ENCODE peak calls at places on chromosomes 7 and 10, in five cellular contexts. One of them, this sample, is unnamed.

GRCh38 chr7:134885967-134886352 is 100.3 kb upstream of the AGBL3 start:
- DNase-seq in psoas muscle: no peak
- DNase-seq in CD4-positive, CD25-positive, alpha-beta regulatory T cell: no peak
- DNase-seq in brain microvascular endothelial cell: peak
- DNase-seq in dorsolateral prefrontal cortex: no peak
- DNase-seq in this sample: peak

GRCh38 chr10:5442056-5442989 is 30.0 kb downstream of the NET1 start:
- DNase-seq in psoas muscle: no peak
- DNase-seq in CD4-positive, CD25-positive, alpha-beta regulatory T cell: peak
- DNase-seq in brain microvascular endothelial cell: peak
- DNase-seq in dorsolateral prefrontal cortex: no peak
- DNase-seq in this sample: peak

GRCh38 chr7:90749774-90750173 is 153.7 kb downstream of the CDK14 start:
- DNase-seq in psoas muscle: no peak
- DNase-seq in CD4-positive, CD25-positive, alpha-beta regulatory T cell: no peak
- DNase-seq in brain microvascular endothelial cell: peak
- DNase-seq in dorsolateral prefrontal cortex: no peak
- DNase-seq in this sample: peak

GRCh38 chr7:143331179-143331825 is 15.4 kb downstream of the CLCN1 start:
- DNase-seq in psoas muscle: peak
- DNase-seq in CD4-positive, CD25-positive, alpha-beta regulatory T cell: no peak
- DNase-seq in brain microvascular endothelial cell: peak
- DNase-seq in dorsolateral prefrontal cortex: no peak
- DNase-seq in this sample: peak

GRCh38 chr7:91264924-91265681 is 870 bp downstream of the FZD1 start:
- DNase-seq in psoas muscle: peak
- DNase-seq in CD4-positive, CD25-positive, alpha-beta regulatory T cell: no peak
- DNase-seq in brain microvascular endothelial cell: no peak
- DNase-seq in dorsolateral prefrontal cortex: no peak
- DNase-seq in this sample: peak

GRCh38 chr7:34320926-34321609 is 336.9 kb upstream of the NPSR1 start:
- DNase-seq in psoas muscle: peak
- DNase-seq in CD4-positive, CD25-positive, alpha-beta regulatory T cell: peak
- DNase-seq in brain microvascular endothelial cell: peak
- DNase-seq in dorsolateral prefrontal cortex: peak
- DNase-seq in this sample: peak

GRCh38 chr7:18086165-18087030 is 58.8 kb upstream of the PRPS1L1 start:
- DNase-seq in psoas muscle: peak
- DNase-seq in CD4-positive, CD25-positive, alpha-beta regulatory T cell: no peak
- DNase-seq in brain microvascular endothelial cell: no peak
- DNase-seq in dorsolateral prefrontal cortex: peak
- DNase-seq in this sample: peak

GRCh38 chr10:131896403-131896802 is 4.4 kb upstream of the PPP2R2D start:
- DNase-seq in psoas muscle: no peak
- DNase-seq in CD4-positive, CD25-positive, alpha-beta regulatory T cell: no peak
- DNase-seq in brain microvascular endothelial cell: no peak
- DNase-seq in dorsolateral prefrontal cortex: no peak
- DNase-seq in this sample: no peak

GRCh38 chr10:34721201-34721840 is 93.8 kb downstream of the PARD3 start:
- DNase-seq in psoas muscle: no peak
- DNase-seq in CD4-positive, CD25-positive, alpha-beta regulatory T cell: no peak
- DNase-seq in brain microvascular endothelial cell: peak
- DNase-seq in dorsolateral prefrontal cortex: no peak
- DNase-seq in this sample: peak

GRCh38 chr7:152857272-152857671 is 97.7 kb downstream of the ACTR3B start:
- DNase-seq in psoas muscle: no peak
- DNase-seq in CD4-positive, CD25-positive, alpha-beta regulatory T cell: no peak
- DNase-seq in brain microvascular endothelial cell: no peak
- DNase-seq in dorsolateral prefrontal cortex: no peak
- DNase-seq in this sample: no peak

GRCh38 chr10:103153302-103153759 is 39.7 kb downstream of the NT5C2 start:
- DNase-seq in psoas muscle: no peak
- DNase-seq in CD4-positive, CD25-positive, alpha-beta regulatory T cell: no peak
- DNase-seq in brain microvascular endothelial cell: no peak
- DNase-seq in dorsolateral prefrontal cortex: no peak
- DNase-seq in this sample: peak

GRCh38 chr7:37230221-37230620 is 218.4 kb downstream of the ELMO1 start:
- DNase-seq in psoas muscle: peak
- DNase-seq in CD4-positive, CD25-positive, alpha-beta regulatory T cell: no peak
- DNase-seq in brain microvascular endothelial cell: no peak
- DNase-seq in dorsolateral prefrontal cortex: no peak
- DNase-seq in this sample: no peak

GRCh38 chr7:91949221-91950009 is 8.8 kb downstream of the AKAP9 start:
- DNase-seq in psoas muscle: no peak
- DNase-seq in CD4-positive, CD25-positive, alpha-beta regulatory T cell: no peak
- DNase-seq in brain microvascular endothelial cell: peak
- DNase-seq in dorsolateral prefrontal cortex: no peak
- DNase-seq in this sample: peak

GRCh38 chr10:58019863-58020537 is 247.7 kb downstream of the IPMK start:
- DNase-seq in psoas muscle: no peak
- DNase-seq in CD4-positive, CD25-positive, alpha-beta regulatory T cell: no peak
- DNase-seq in brain microvascular endothelial cell: no peak
- DNase-seq in dorsolateral prefrontal cortex: no peak
- DNase-seq in this sample: no peak

GRCh38 chr7:88141479-88141878 is 78.4 kb downstream of the SRI start:
- DNase-seq in psoas muscle: no peak
- DNase-seq in CD4-positive, CD25-positive, alpha-beta regulatory T cell: no peak
- DNase-seq in brain microvascular endothelial cell: no peak
- DNase-seq in dorsolateral prefrontal cortex: no peak
- DNase-seq in this sample: no peak

GRCh38 chr10:100847440-100847839 is 65.3 kb upstream of the SLF2 start:
- DNase-seq in psoas muscle: no peak
- DNase-seq in CD4-positive, CD25-positive, alpha-beta regulatory T cell: no peak
- DNase-seq in brain microvascular endothelial cell: peak
- DNase-seq in dorsolateral prefrontal cortex: no peak
- DNase-seq in this sample: no peak

GRCh38 chr10:73597346-73597745 is 6.2 kb upstream of the USP54 start:
- DNase-seq in psoas muscle: no peak
- DNase-seq in CD4-positive, CD25-positive, alpha-beta regulatory T cell: no peak
- DNase-seq in brain microvascular endothelial cell: peak
- DNase-seq in dorsolateral prefrontal cortex: no peak
- DNase-seq in this sample: no peak

GRCh38 chr7:92768501-92769360 is 67.6 kb downstream of the CDK6 start:
- DNase-seq in psoas muscle: no peak
- DNase-seq in CD4-positive, CD25-positive, alpha-beta regulatory T cell: no peak
- DNase-seq in brain microvascular endothelial cell: peak
- DNase-seq in dorsolateral prefrontal cortex: no peak
- DNase-seq in this sample: peak

GRCh38 chr10:72353963-72354355 is 760 bp downstream of the DNAJB12 start:
- DNase-seq in psoas muscle: peak
- DNase-seq in CD4-positive, CD25-positive, alpha-beta regulatory T cell: no peak
- DNase-seq in brain microvascular endothelial cell: no peak
- DNase-seq in dorsolateral prefrontal cortex: no peak
- DNase-seq in this sample: peak

GRCh38 chr10:49543604-49544003 is 4.7 kb upstream of the ERCC6 start:
- DNase-seq in psoas muscle: no peak
- DNase-seq in CD4-positive, CD25-positive, alpha-beta regulatory T cell: no peak
- DNase-seq in brain microvascular endothelial cell: no peak
- DNase-seq in dorsolateral prefrontal cortex: no peak
- DNase-seq in this sample: no peak

DNA sequence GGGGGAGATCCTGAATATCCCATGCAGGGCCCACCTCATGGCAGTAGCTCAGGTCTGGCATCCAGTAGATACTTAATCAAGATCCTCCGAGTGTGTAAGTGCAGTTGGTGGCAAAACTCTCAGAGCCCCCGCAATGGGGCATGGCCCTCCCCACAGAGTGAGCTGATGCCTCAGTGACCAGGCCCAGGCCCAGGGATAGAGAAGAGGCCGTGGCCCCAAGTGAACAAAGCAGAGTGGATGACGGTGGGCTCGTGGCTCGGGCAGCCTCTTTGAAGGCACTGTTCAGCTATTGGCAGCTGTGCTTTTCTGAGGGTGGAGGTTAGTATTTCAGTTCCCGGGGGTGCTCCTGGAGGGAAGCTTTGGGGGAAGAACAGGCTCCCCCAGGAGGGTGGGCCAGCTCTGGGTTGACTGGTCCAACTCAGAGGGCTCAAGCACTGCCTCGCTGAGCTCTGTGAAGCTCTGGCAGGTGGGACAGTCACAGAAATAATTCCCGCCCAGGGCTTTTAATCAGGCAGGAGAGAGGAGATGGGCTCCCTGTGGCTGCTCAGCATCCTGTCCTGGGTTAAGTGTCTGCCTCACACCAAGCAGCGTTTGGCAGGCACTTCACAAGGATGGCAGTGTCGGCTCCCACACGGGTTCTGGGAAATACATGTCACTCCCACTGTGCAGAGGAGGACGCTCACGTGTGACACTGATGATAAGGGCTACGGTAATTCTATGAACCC is 583.6 kb downstream of the TCERG1L start:
- DNase-seq in psoas muscle: no peak
- DNase-seq in CD4-positive, CD25-positive, alpha-beta regulatory T cell: no peak
- DNase-seq in brain microvascular endothelial cell: no peak
- DNase-seq in dorsolateral prefrontal cortex: no peak
- DNase-seq in this sample: no peak
- H3K27ac ChIP-seq in psoas muscle: no peak
- H3K27ac ChIP-seq in CD4-positive, CD25-positive, alpha-beta regulatory T cell: no peak
- H3K27ac ChIP-seq in brain microvascular endothelial cell: no peak
- H3K27ac ChIP-seq in dorsolateral prefrontal cortex: no peak
- H3K27ac ChIP-seq in this sample: no peak

GRCh38 chr10:69451784-69452251 is 553 bp downstream of the TSPAN15 start:
- DNase-seq in psoas muscle: no peak
- DNase-seq in CD4-positive, CD25-positive, alpha-beta regulatory T cell: no peak
- DNase-seq in brain microvascular endothelial cell: no peak
- DNase-seq in dorsolateral prefrontal cortex: no peak
- DNase-seq in this sample: no peak
- H3K27ac ChIP-seq in psoas muscle: peak
- H3K27ac ChIP-seq in CD4-positive, CD25-positive, alpha-beta regulatory T cell: no peak
- H3K27ac ChIP-seq in brain microvascular endothelial cell: no peak
- H3K27ac ChIP-seq in dorsolateral prefrontal cortex: peak
- H3K27ac ChIP-seq in this sample: no peak

GRCh38 chr7:93945756-93946540 is 24.4 kb downstream of the GNG11 start:
- DNase-seq in psoas muscle: no peak
- DNase-seq in CD4-positive, CD25-positive, alpha-beta regulatory T cell: no peak
- DNase-seq in brain microvascular endothelial cell: no peak
- DNase-seq in dorsolateral prefrontal cortex: no peak
- DNase-seq in this sample: peak
- H3K27ac ChIP-seq in psoas muscle: no peak
- H3K27ac ChIP-seq in CD4-positive, CD25-positive, alpha-beta regulatory T cell: no peak
- H3K27ac ChIP-seq in brain microvascular endothelial cell: no peak
- H3K27ac ChIP-seq in dorsolateral prefrontal cortex: no peak
- H3K27ac ChIP-seq in this sample: no peak

GRCh38 chr7:42065942-42066341 is 171.1 kb downstream of the GLI3 start:
- DNase-seq in psoas muscle: no peak
- DNase-seq in CD4-positive, CD25-positive, alpha-beta regulatory T cell: no peak
- DNase-seq in brain microvascular endothelial cell: peak
- DNase-seq in dorsolateral prefrontal cortex: no peak
- DNase-seq in this sample: peak
- H3K27ac ChIP-seq in psoas muscle: no peak
- H3K27ac ChIP-seq in CD4-positive, CD25-positive, alpha-beta regulatory T cell: no peak
- H3K27ac ChIP-seq in brain microvascular endothelial cell: no peak
- H3K27ac ChIP-seq in dorsolateral prefrontal cortex: no peak
- H3K27ac ChIP-seq in this sample: no peak

This sample was measured in mesenchymal stem cell.